ENCODE peak calls at places on chromosome 14, in nine cellular contexts. E, G, S, N, B, X, T, D and F are unnamed samples.

GRCh38 chr14:66444271-66444987 is 41.7 kb upstream of the CCDC196 start:
- DNase-seq in E (no peak), G (no peak), S (no peak), N (no peak), B (no peak), X (no peak), T (no peak), D (no peak), F (no peak)

GRCh38 chr14:64572721-64573508 is 23.2 kb downstream of the PPP1R36 start:
- DNase-seq in E (no peak), G (no peak), S (no peak), N (no peak), B (peak), X (no peak), T (no peak), D (peak), F (no peak)

GRCh38 chr14:52015411-52016030 is 26.2 kb downstream of the RTRAF start:
- DNase-seq in E (no peak), G (no peak), S (no peak), N (no peak), B (peak), X (peak), T (no peak), D (no peak), F (peak)

GRCh38 chr14:89486505-89486904 is 69.5 kb upstream of the FOXN3 start:
- DNase-seq in E (no peak), G (no peak), S (no peak), N (no peak), B (no peak), X (no peak), T (no peak), D (no peak), F (no peak)

GRCh38 chr14:78154827-78155226 is 15.3 kb upstream of the NRXN3 start:
- DNase-seq in E (no peak), G (no peak), S (no peak), N (no peak), B (no peak), X (no peak), T (no peak), D (no peak), F (no peak)

GRCh38 chr14:99213101-99213500 is 58.9 kb downstream of the BCL11B start:
- DNase-seq in E (no peak), G (no peak), S (peak), N (no peak), B (no peak), X (no peak), T (no peak), D (no peak), F (no peak)

GRCh38 chr14:88851587-88851986 is 27.1 kb downstream of the TTC8 start:
- DNase-seq in E (no peak), G (no peak), S (no peak), N (no peak), B (no peak), X (no peak), T (no peak), D (no peak), F (no peak)

GRCh38 chr14:61620130-61620946 is 75.0 kb upstream of the HIF1A start:
- DNase-seq in E (peak), G (peak), S (no peak), N (no peak), B (peak), X (no peak), T (no peak), D (peak), F (peak)

GRCh38 chr14:105329411-105330200 is 15.1 kb downstream of the PACS2 start:
- DNase-seq in E (no peak), G (no peak), S (no peak), N (no peak), B (no peak), X (peak), T (no peak), D (no peak), F (no peak)

GRCh38 chr14:90487031-90487430 is 90.2 kb downstream of the CALM1 start:
- DNase-seq in E (no peak), G (no peak), S (peak), N (no peak), B (no peak), X (peak), T (no peak), D (no peak), F (peak)

GRCh38 chr14:89247457-89248122 is 169.4 kb downstream of the FOXN3 start:
- DNase-seq in E (no peak), G (no peak), S (peak), N (no peak), B (no peak), X (no peak), T (no peak), D (no peak), F (no peak)

GRCh38 chr14:58533417-58533816 is 104.3 kb upstream of the DACT1 start:
- DNase-seq in E (no peak), G (no peak), S (no peak), N (no peak), B (peak), X (peak), T (no peak), D (no peak), F (peak)

GRCh38 chr14:68937790-68938514 is 41.1 kb downstream of the ACTN1 start:
- DNase-seq in E (no peak), G (no peak), S (peak), N (peak), B (peak), X (peak), T (no peak), D (no peak), F (peak)

GRCh38 chr14:32698831-32699230 is 239.8 kb upstream of the NPAS3 start:
- DNase-seq in E (no peak), G (no peak), S (no peak), N (no peak), B (peak), X (no peak), T (no peak), D (no peak), F (no peak)

GRCh38 chr14:72782817-72783216 is 111.1 kb downstream of the DPF3 start:
- DNase-seq in E (no peak), G (no peak), S (no peak), N (no peak), B (no peak), X (no peak), T (no peak), D (no peak), F (no peak)

GRCh38 chr14:59631237-59631636 is 54.6 kb upstream of the CCDC175 start:
- DNase-seq in E (no peak), G (no peak), S (no peak), N (no peak), B (no peak), X (no peak), T (no peak), D (no peak), F (peak)

GRCh38 chr14:69658664-69659261 is 47.4 kb downstream of the SUSD6 start:
- DNase-seq in E (no peak), G (no peak), S (no peak), N (peak), B (peak), X (no peak), T (no peak), D (no peak), F (peak)